ENCODE peak calls at places on chromosomes 16 and 17, in ten cellular contexts. One of them, this sample, is unnamed.

GRCh38 chr17:82582208-82582607 is 62.7 kb downstream of the FOXK2 start:
- DNase-seq in psoas muscle: no peak
- DNase-seq in bronchial epithelial cell: no peak
- DNase-seq in stimulated activated CD4-positive, alpha-beta T cell treated with anti-CD3 and anti-CD28 coated beads, Interleukin-1b, Interleukin-23, amount 100 ng/mL, for 24 hours: no peak
- DNase-seq in HAP-1: no peak
- DNase-seq in GM20000: no peak
- DNase-seq in C1 segment of cervical spinal cord: no peak
- DNase-seq in T-cell: no peak
- DNase-seq in Caki2: no peak
- DNase-seq in SHP77: no peak
- DNase-seq in this sample: no peak

GRCh38 chr17:2883544-2884203 is 87.4 kb downstream of the RAP1GAP2 start:
- DNase-seq in T-cell: no peak
- DNase-seq in psoas muscle: no peak
- DNase-seq in GM20000: no peak
- DNase-seq in HAP-1: peak
- DNase-seq in Caki2: no peak
- DNase-seq in stimulated activated CD4-positive, alpha-beta T cell treated with anti-CD3 and anti-CD28 coated beads, Interleukin-1b, Interleukin-23, amount 100 ng/mL, for 24 hours: no peak
- DNase-seq in C1 segment of cervical spinal cord: no peak
- DNase-seq in SHP77: peak
- DNase-seq in bronchial epithelial cell: peak
- DNase-seq in this sample: no peak

GRCh38 chr17:13995856-13996635 is 73.3 kb upstream of the COX10 start:
- DNase-seq in C1 segment of cervical spinal cord: no peak
- DNase-seq in HAP-1: no peak
- DNase-seq in SHP77: no peak
- DNase-seq in GM20000: no peak
- DNase-seq in Caki2: no peak
- DNase-seq in T-cell: no peak
- DNase-seq in psoas muscle: no peak
- DNase-seq in stimulated activated CD4-positive, alpha-beta T cell treated with anti-CD3 and anti-CD28 coated beads, Interleukin-1b, Interleukin-23, amount 100 ng/mL, for 24 hours: no peak
- DNase-seq in bronchial epithelial cell: no peak
- DNase-seq in this sample: no peak

GRCh38 chr17:69448431-69449102 is 34.1 kb downstream of the MAP2K6 start:
- DNase-seq in Caki2: peak
- DNase-seq in HAP-1: no peak
- DNase-seq in bronchial epithelial cell: no peak
- DNase-seq in stimulated activated CD4-positive, alpha-beta T cell treated with anti-CD3 and anti-CD28 coated beads, Interleukin-1b, Interleukin-23, amount 100 ng/mL, for 24 hours: no peak
- DNase-seq in psoas muscle: peak
- DNase-seq in GM20000: no peak
- DNase-seq in SHP77: no peak
- DNase-seq in T-cell: no peak
- DNase-seq in C1 segment of cervical spinal cord: peak
- DNase-seq in this sample: no peak

GRCh38 chr17:75535119-75535537 is 9.6 kb downstream of the LLGL2 start:
- DNase-seq in psoas muscle: no peak
- DNase-seq in HAP-1: no peak
- DNase-seq in SHP77: no peak
- DNase-seq in C1 segment of cervical spinal cord: no peak
- DNase-seq in GM20000: peak
- DNase-seq in bronchial epithelial cell: no peak
- DNase-seq in Caki2: no peak
- DNase-seq in T-cell: peak
- DNase-seq in stimulated activated CD4-positive, alpha-beta T cell treated with anti-CD3 and anti-CD28 coated beads, Interleukin-1b, Interleukin-23, amount 100 ng/mL, for 24 hours: no peak
- DNase-seq in this sample: peak

GRCh38 chr17:60743812-60744211 is 66.2 kb downstream of the BCAS3 start:
- DNase-seq in SHP77: no peak
- DNase-seq in psoas muscle: no peak
- DNase-seq in GM20000: no peak
- DNase-seq in bronchial epithelial cell: peak
- DNase-seq in HAP-1: peak
- DNase-seq in Caki2: no peak
- DNase-seq in T-cell: no peak
- DNase-seq in C1 segment of cervical spinal cord: peak
- DNase-seq in stimulated activated CD4-positive, alpha-beta T cell treated with anti-CD3 and anti-CD28 coated beads, Interleukin-1b, Interleukin-23, amount 100 ng/mL, for 24 hours: no peak
- DNase-seq in this sample: no peak

GRCh38 chr16:87305505-87306391 is 11.4 kb downstream of the C16orf95 start:
- DNase-seq in stimulated activated CD4-positive, alpha-beta T cell treated with anti-CD3 and anti-CD28 coated beads, Interleukin-1b, Interleukin-23, amount 100 ng/mL, for 24 hours: no peak
- DNase-seq in SHP77: no peak
- DNase-seq in T-cell: no peak
- DNase-seq in GM20000: no peak
- DNase-seq in bronchial epithelial cell: no peak
- DNase-seq in C1 segment of cervical spinal cord: no peak
- DNase-seq in psoas muscle: no peak
- DNase-seq in HAP-1: peak
- DNase-seq in Caki2: no peak
- DNase-seq in this sample: no peak

GRCh38 chr17:75289832-75290337 is 652 bp upstream of the SLC25A19 start:
- DNase-seq in SHP77: peak
- DNase-seq in C1 segment of cervical spinal cord: no peak
- DNase-seq in psoas muscle: peak
- DNase-seq in HAP-1: peak
- DNase-seq in GM20000: no peak
- DNase-seq in bronchial epithelial cell: peak
- DNase-seq in stimulated activated CD4-positive, alpha-beta T cell treated with anti-CD3 and anti-CD28 coated beads, Interleukin-1b, Interleukin-23, amount 100 ng/mL, for 24 hours: peak
- DNase-seq in T-cell: no peak
- DNase-seq in Caki2: no peak
- DNase-seq in this sample: peak

GRCh38 chr16:15059324-15059723 is 3.5 kb upstream of the NTAN1 start:
- DNase-seq in bronchial epithelial cell: no peak
- DNase-seq in T-cell: no peak
- DNase-seq in stimulated activated CD4-positive, alpha-beta T cell treated with anti-CD3 and anti-CD28 coated beads, Interleukin-1b, Interleukin-23, amount 100 ng/mL, for 24 hours: no peak
- DNase-seq in GM20000: no peak
- DNase-seq in psoas muscle: no peak
- DNase-seq in SHP77: no peak
- DNase-seq in C1 segment of cervical spinal cord: no peak
- DNase-seq in HAP-1: no peak
- DNase-seq in Caki2: no peak
- DNase-seq in this sample: no peak

GRCh38 chr17:1577657-1578428 is 15.3 kb upstream of the PITPNA start:
- DNase-seq in C1 segment of cervical spinal cord: no peak
- DNase-seq in T-cell: no peak
- DNase-seq in HAP-1: no peak
- DNase-seq in psoas muscle: no peak
- DNase-seq in GM20000: peak
- DNase-seq in stimulated activated CD4-positive, alpha-beta T cell treated with anti-CD3 and anti-CD28 coated beads, Interleukin-1b, Interleukin-23, amount 100 ng/mL, for 24 hours: no peak
- DNase-seq in Caki2: no peak
- DNase-seq in bronchial epithelial cell: no peak
- DNase-seq in SHP77: no peak
- DNase-seq in this sample: no peak

GRCh38 chr17:50443492-50444051 is 17.6 kb downstream of the ACSF2 start:
- DNase-seq in C1 segment of cervical spinal cord: no peak
- DNase-seq in SHP77: no peak
- DNase-seq in psoas muscle: no peak
- DNase-seq in GM20000: no peak
- DNase-seq in T-cell: no peak
- DNase-seq in HAP-1: peak
- DNase-seq in bronchial epithelial cell: no peak
- DNase-seq in stimulated activated CD4-positive, alpha-beta T cell treated with anti-CD3 and anti-CD28 coated beads, Interleukin-1b, Interleukin-23, amount 100 ng/mL, for 24 hours: no peak
- DNase-seq in Caki2: no peak
- DNase-seq in this sample: no peak

GRCh38 chr17:78252111-78252634 is 20.7 kb downstream of the TMEM235 start:
- DNase-seq in psoas muscle: no peak
- DNase-seq in GM20000: no peak
- DNase-seq in stimulated activated CD4-positive, alpha-beta T cell treated with anti-CD3 and anti-CD28 coated beads, Interleukin-1b, Interleukin-23, amount 100 ng/mL, for 24 hours: no peak
- DNase-seq in SHP77: no peak
- DNase-seq in C1 segment of cervical spinal cord: no peak
- DNase-seq in T-cell: peak
- DNase-seq in bronchial epithelial cell: no peak
- DNase-seq in HAP-1: no peak
- DNase-seq in Caki2: no peak
- DNase-seq in this sample: peak

GRCh38 chr17:78901806-78902205 is 1.2 kb downstream of the CEP295NL start:
- DNase-seq in psoas muscle: no peak
- DNase-seq in HAP-1: no peak
- DNase-seq in stimulated activated CD4-positive, alpha-beta T cell treated with anti-CD3 and anti-CD28 coated beads, Interleukin-1b, Interleukin-23, amount 100 ng/mL, for 24 hours: no peak
- DNase-seq in bronchial epithelial cell: no peak
- DNase-seq in GM20000: no peak
- DNase-seq in Caki2: no peak
- DNase-seq in SHP77: no peak
- DNase-seq in T-cell: no peak
- DNase-seq in C1 segment of cervical spinal cord: no peak
- DNase-seq in this sample: no peak

GRCh38 chr16:81421536-81421935 is 23.1 kb upstream of the CMIP start:
- DNase-seq in Caki2: no peak
- DNase-seq in psoas muscle: no peak
- DNase-seq in HAP-1: no peak
- DNase-seq in C1 segment of cervical spinal cord: no peak
- DNase-seq in SHP77: no peak
- DNase-seq in stimulated activated CD4-positive, alpha-beta T cell treated with anti-CD3 and anti-CD28 coated beads, Interleukin-1b, Interleukin-23, amount 100 ng/mL, for 24 hours: no peak
- DNase-seq in T-cell: no peak
- DNase-seq in bronchial epithelial cell: no peak
- DNase-seq in GM20000: no peak
- DNase-seq in this sample: no peak

GRCh38 chr17:74833501-74834361 is 26.0 kb downstream of the GRIN2C start:
- DNase-seq in bronchial epithelial cell: peak
- DNase-seq in T-cell: no peak
- DNase-seq in Caki2: no peak
- DNase-seq in C1 segment of cervical spinal cord: peak
- DNase-seq in HAP-1: no peak
- DNase-seq in SHP77: no peak
- DNase-seq in psoas muscle: peak
- DNase-seq in stimulated activated CD4-positive, alpha-beta T cell treated with anti-CD3 and anti-CD28 coated beads, Interleukin-1b, Interleukin-23, amount 100 ng/mL, for 24 hours: no peak
- DNase-seq in GM20000: peak
- DNase-seq in this sample: no peak

GRCh38 chr16:86764551-86764950 is 186.2 kb downstream of the FOXL1 start:
- DNase-seq in Caki2: no peak
- DNase-seq in SHP77: no peak
- DNase-seq in GM20000: no peak
- DNase-seq in stimulated activated CD4-positive, alpha-beta T cell treated with anti-CD3 and anti-CD28 coated beads, Interleukin-1b, Interleukin-23, amount 100 ng/mL, for 24 hours: no peak
- DNase-seq in bronchial epithelial cell: no peak
- DNase-seq in T-cell: no peak
- DNase-seq in C1 segment of cervical spinal cord: no peak
- DNase-seq in HAP-1: no peak
- DNase-seq in psoas muscle: no peak
- DNase-seq in this sample: no peak

GRCh38 chr16:31215287-31216115 is 1.4 kb downstream of the PYDC1 start:
- DNase-seq in T-cell: no peak
- DNase-seq in psoas muscle: peak
- DNase-seq in stimulated activated CD4-positive, alpha-beta T cell treated with anti-CD3 and anti-CD28 coated beads, Interleukin-1b, Interleukin-23, amount 100 ng/mL, for 24 hours: no peak
- DNase-seq in bronchial epithelial cell: peak
- DNase-seq in SHP77: no peak
- DNase-seq in GM20000: peak
- DNase-seq in C1 segment of cervical spinal cord: no peak
- DNase-seq in Caki2: peak
- DNase-seq in HAP-1: no peak
- DNase-seq in this sample: no peak

GRCh38 chr17:8799001-8799850 is at the start of gene MFSD6L:
- DNase-seq in HAP-1: no peak
- DNase-seq in psoas muscle: no peak
- DNase-seq in GM20000: no peak
- DNase-seq in C1 segment of cervical spinal cord: no peak
- DNase-seq in SHP77: no peak
- DNase-seq in stimulated activated CD4-positive, alpha-beta T cell treated with anti-CD3 and anti-CD28 coated beads, Interleukin-1b, Interleukin-23, amount 100 ng/mL, for 24 hours: no peak
- DNase-seq in Caki2: no peak
- DNase-seq in bronchial epithelial cell: no peak
- DNase-seq in T-cell: no peak
- DNase-seq in this sample: no peak

GRCh38 chr17:38558751-38559024 is 47.1 kb downstream of the SRCIN1 start:
- DNase-seq in HAP-1: no peak
- DNase-seq in GM20000: no peak
- DNase-seq in C1 segment of cervical spinal cord: no peak
- DNase-seq in bronchial epithelial cell: peak
- DNase-seq in psoas muscle: no peak
- DNase-seq in SHP77: no peak
- DNase-seq in Caki2: peak
- DNase-seq in T-cell: no peak
- DNase-seq in stimulated activated CD4-positive, alpha-beta T cell treated with anti-CD3 and anti-CD28 coated beads, Interleukin-1b, Interleukin-23, amount 100 ng/mL, for 24 hours: no peak
- DNase-seq in this sample: no peak

GRCh38 chr16:56311208-56312027 is 113.9 kb downstream of the AMFR start:
- DNase-seq in stimulated activated CD4-positive, alpha-beta T cell treated with anti-CD3 and anti-CD28 coated beads, Interleukin-1b, Interleukin-23, amount 100 ng/mL, for 24 hours: no peak
- DNase-seq in psoas muscle: no peak
- DNase-seq in bronchial epithelial cell: no peak
- DNase-seq in T-cell: no peak
- DNase-seq in GM20000: no peak
- DNase-seq in C1 segment of cervical spinal cord: no peak
- DNase-seq in SHP77: peak
- DNase-seq in Caki2: no peak
- DNase-seq in HAP-1: peak
- DNase-seq in this sample: no peak

GRCh38 chr17:49717371-49717841 is 9.6 kb upstream of the SLC35B1 start:
- DNase-seq in bronchial epithelial cell: no peak
- DNase-seq in SHP77: no peak
- DNase-seq in Caki2: no peak
- DNase-seq in T-cell: no peak
- DNase-seq in psoas muscle: peak
- DNase-seq in stimulated activated CD4-positive, alpha-beta T cell treated with anti-CD3 and anti-CD28 coated beads, Interleukin-1b, Interleukin-23, amount 100 ng/mL, for 24 hours: no peak
- DNase-seq in C1 segment of cervical spinal cord: no peak
- DNase-seq in GM20000: no peak
- DNase-seq in HAP-1: no peak
- DNase-seq in this sample: no peak

GRCh38 chr16:25198021-25198420 is 18.7 kb upstream of the AQP8 start:
- DNase-seq in T-cell: no peak
- DNase-seq in Caki2: peak
- DNase-seq in GM20000: no peak
- DNase-seq in psoas muscle: no peak
- DNase-seq in bronchial epithelial cell: peak
- DNase-seq in stimulated activated CD4-positive, alpha-beta T cell treated with anti-CD3 and anti-CD28 coated beads, Interleukin-1b, Interleukin-23, amount 100 ng/mL, for 24 hours: no peak
- DNase-seq in HAP-1: no peak
- DNase-seq in SHP77: no peak
- DNase-seq in C1 segment of cervical spinal cord: no peak
- DNase-seq in this sample: no peak

GRCh38 chr16:84024854-84025253 is 17.7 kb downstream of the SLC38A8 start:
- DNase-seq in psoas muscle: no peak
- DNase-seq in GM20000: no peak
- DNase-seq in Caki2: peak
- DNase-seq in stimulated activated CD4-positive, alpha-beta T cell treated with anti-CD3 and anti-CD28 coated beads, Interleukin-1b, Interleukin-23, amount 100 ng/mL, for 24 hours: no peak
- DNase-seq in bronchial epithelial cell: peak
- DNase-seq in SHP77: no peak
- DNase-seq in HAP-1: no peak
- DNase-seq in C1 segment of cervical spinal cord: no peak
- DNase-seq in T-cell: no peak
- DNase-seq in this sample: no peak

GRCh38 chr17:40617678-40618240 is 29.9 kb downstream of the SMARCE1 start:
- DNase-seq in stimulated activated CD4-positive, alpha-beta T cell treated with anti-CD3 and anti-CD28 coated beads, Interleukin-1b, Interleukin-23, amount 100 ng/mL, for 24 hours: no peak
- DNase-seq in bronchial epithelial cell: peak
- DNase-seq in HAP-1: peak
- DNase-seq in T-cell: no peak
- DNase-seq in SHP77: no peak
- DNase-seq in GM20000: no peak
- DNase-seq in Caki2: no peak
- DNase-seq in psoas muscle: no peak
- DNase-seq in C1 segment of cervical spinal cord: no peak
- DNase-seq in this sample: no peak

GRCh38 chr17:38329808-38330730 is 13.7 kb downstream of the GPR179 start:
- DNase-seq in C1 segment of cervical spinal cord: no peak
- DNase-seq in Caki2: no peak
- DNase-seq in bronchial epithelial cell: no peak
- DNase-seq in stimulated activated CD4-positive, alpha-beta T cell treated with anti-CD3 and anti-CD28 coated beads, Interleukin-1b, Interleukin-23, amount 100 ng/mL, for 24 hours: no peak
- DNase-seq in GM20000: no peak
- DNase-seq in T-cell: no peak
- DNase-seq in psoas muscle: no peak
- DNase-seq in SHP77: no peak
- DNase-seq in HAP-1: no peak
- DNase-seq in this sample: no peak

GRCh38 chr16:54633943-54634362 is 296.7 kb upstream of the IRX5 start:
- DNase-seq in Caki2: no peak
- DNase-seq in C1 segment of cervical spinal cord: peak
- DNase-seq in stimulated activated CD4-positive, alpha-beta T cell treated with anti-CD3 and anti-CD28 coated beads, Interleukin-1b, Interleukin-23, amount 100 ng/mL, for 24 hours: no peak
- DNase-seq in psoas muscle: no peak
- DNase-seq in SHP77: no peak
- DNase-seq in bronchial epithelial cell: peak
- DNase-seq in T-cell: no peak
- DNase-seq in GM20000: no peak
- DNase-seq in HAP-1: peak
- DNase-seq in this sample: no peak

This sample was measured in central memory CD4-positive, alpha-beta T cell.